ENCODE peak calls at places on chromosomes 7 and 10, in four cellular contexts. C is WTC11, G is K562, X is HepG2. Z is an unnamed sample.

GRCh38 chr10:110793128-110793812 is 78.5 kb upstream of the PDCD4 start:
- DNase-seq in X (no peak), C (no peak), G (no peak), Z (no peak)

GRCh38 chr7:881441-882234 is 5.3 kb downstream of the GET4 start:
- DNase-seq in C (no peak), X (no peak), G (no peak), Z (no peak)

GRCh38 chr7:47654672-47655340 is 72.9 kb upstream of the TNS3 start:
- DNase-seq in C (no peak), G (no peak), X (no peak), Z (no peak)

GRCh38 chr7:124246262-124246863 is 213.5 kb upstream of the TMEM229A start:
- DNase-seq in G (no peak), X (peak; percentile 44), C (no peak), Z (no peak)

GRCh38 chr10:90935581-90936292 is 14.8 kb upstream of the ANKRD1 start:
- DNase-seq in X (no peak), C (no peak), G (no peak), Z (no peak)

GRCh38 chr10:46553238-46554049 is 3.0 kb downstream of the GPRIN2 start:
- DNase-seq in X (no peak), G (no peak), C (peak; percentile 8), Z (no peak)

GRCh38 chr10:114071188-114071587 is 27.5 kb downstream of the ADRB1 start:
- DNase-seq in G (no peak), C (no peak), X (no peak), Z (no peak)

GRCh38 chr10:31004611-31005193 is 27.0 kb downstream of the ZNF438 start:
- DNase-seq in X (no peak), G (no peak), C (no peak), Z (no peak)

GRCh38 chr7:29190349-29191045 is 4.1 kb upstream of the CHN2 start:
- DNase-seq in C (no peak), X (peak; percentile 94), G (no peak), Z (no peak)

GRCh38 chr10:129033354-129033729 is 433.7 kb upstream of the MGMT start:
- DNase-seq in G (no peak), C (no peak), X (no peak), Z (no peak)

GRCh38 chr7:88628363-88629085 is 131.0 kb upstream of the ZNF804B start:
- DNase-seq in G (no peak), C (no peak), X (no peak), Z (no peak)

GRCh38 chr7:69395072-69395714 is 203.1 kb upstream of the AUTS2 start:
- DNase-seq in C (no peak), G (no peak), X (no peak), Z (no peak)

GRCh38 chr7:126840869-126841268 is 411.9 kb downstream of the GRM8 start:
- DNase-seq in C (no peak), X (no peak), G (no peak), Z (no peak)

GRCh38 chr7:6340241-6340640 is 67.8 kb upstream of the CYTH3 start:
- DNase-seq in C (no peak), X (no peak), G (no peak), Z (no peak)

GRCh38 chr7:127943541-127944521 is 87.4 kb downstream of the LRRC4 start:
- DNase-seq in X (no peak), G (no peak), C (no peak), Z (no peak)

GRCh38 chr10:22801759-22802158 is 87.4 kb upstream of the PIP4K2A start:
- DNase-seq in C (no peak), G (no peak), X (no peak), Z (no peak)

GRCh38 chr7:53596230-53596629 is 560.8 kb downstream of the POM121L12 start:
- DNase-seq in X (no peak), C (no peak), G (no peak), Z (no peak)

DNA sequence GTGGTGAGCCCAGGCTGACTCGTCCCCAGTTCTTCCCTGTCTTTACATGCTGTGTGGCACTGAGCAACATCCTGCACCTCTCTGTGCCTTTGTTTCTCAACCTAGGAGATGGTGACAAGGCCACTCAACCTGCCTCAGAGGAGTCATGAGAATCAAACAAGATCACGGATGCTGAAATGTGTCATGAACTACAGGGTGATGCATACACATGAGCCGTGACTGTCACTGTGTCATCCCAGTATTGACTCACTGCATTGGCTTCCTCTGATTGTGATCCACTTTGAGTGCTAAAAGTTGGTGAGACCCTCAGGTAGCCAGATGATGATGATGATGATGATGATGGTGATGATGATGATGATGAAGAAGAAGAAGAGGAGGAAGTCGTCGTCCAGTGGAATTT is 11.5 kb downstream of the C10orf71 start:
- DNase-seq in X (no peak), G (no peak), C (no peak), Z (no peak)
- TF ChIP-seq ELF4 in X (no peak), G (no peak), C (no peak), Z (no peak)

GRCh38 chr10:21055339-21056135 is 158.4 kb upstream of the NEBL start:
- DNase-seq in X (no peak), C (no peak), G (no peak), Z (no peak)
- TF ChIP-seq ELF4 in X (no peak), C (no peak), G (no peak), Z (no peak)

GRCh38 chr10:44006826-44007225 is 358.1 kb upstream of the ZNF32 start:
- DNase-seq in C (no peak), X (no peak), G (no peak), Z (no peak)

GRCh38 chr10:44010873-44011602 is 362.4 kb upstream of the ZNF32 start:
- DNase-seq in G (no peak), X (no peak), C (no peak), Z (no peak)

GRCh38 chr10:44008917-44009620 is 360.4 kb upstream of the ZNF32 start:
- DNase-seq in G (no peak), C (no peak), X (no peak), Z (no peak)

GRCh38 chr10:44009891-44010290 is 361.2 kb upstream of the ZNF32 start:
- DNase-seq in X (no peak), G (no peak), C (no peak), Z (no peak)

GRCh38 chr10:44008270-44008916 is 359.7 kb upstream of the ZNF32 start:
- DNase-seq in G (no peak), X (no peak), C (no peak), Z (no peak)
- TF ChIP-seq ELF4 in G (no peak), X (no peak), C (no peak), Z (no peak)

DNA sequence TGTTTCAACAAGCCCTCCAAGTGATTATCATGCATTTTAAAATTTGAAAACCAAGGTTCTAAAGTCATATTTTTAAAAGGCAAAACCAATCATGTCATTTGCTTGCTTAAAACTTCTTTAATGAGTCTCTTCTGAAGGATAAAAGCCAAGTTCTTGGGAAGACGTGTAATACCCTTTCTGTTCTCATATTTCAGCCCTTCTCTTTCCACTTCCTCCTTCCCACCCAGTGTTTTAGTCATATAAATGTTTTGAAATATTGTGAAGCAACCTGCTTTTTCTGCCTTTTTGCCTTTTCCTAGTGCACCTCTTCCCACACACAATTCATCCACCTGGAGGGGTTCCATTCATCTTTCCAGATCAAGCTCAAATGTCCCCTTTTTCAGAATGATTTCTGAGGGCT is 211.1 kb upstream of the LRRTM3 start:
- DNase-seq in G (no peak), X (no peak), C (no peak), Z (no peak)
- TF ChIP-seq ELF4 in G (no peak), X (no peak), C (no peak), Z (no peak)

DNA sequence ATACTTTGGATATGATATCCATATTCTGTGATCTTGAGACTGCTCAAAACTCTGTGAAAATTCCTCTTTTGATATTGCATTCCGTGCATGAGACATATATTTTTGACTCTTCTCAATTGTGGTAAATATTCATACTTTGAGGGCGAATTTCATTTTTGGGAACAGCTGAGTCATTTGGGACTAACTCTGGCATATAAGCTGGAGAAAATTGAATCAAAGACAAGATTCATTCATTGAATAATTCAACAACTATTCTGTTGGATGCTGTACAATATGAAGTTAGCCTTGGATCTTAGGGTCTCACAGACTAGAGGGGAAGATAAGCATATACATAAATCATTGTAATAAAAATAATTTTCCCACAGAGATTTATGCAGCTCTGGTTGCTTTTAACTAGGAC is 183.1 kb upstream of the NEBL start:
- DNase-seq in G (no peak), C (no peak), X (no peak), Z (no peak)
- TF ChIP-seq ELF4 in G (no peak), C (no peak), X (no peak), Z (no peak)

GRCh38 chr10:62992145-62992721 is 140.9 kb upstream of the NRBF2 start:
- DNase-seq in C (no peak), G (no peak), X (no peak), Z (no peak)
- TF ChIP-seq ELF4 in C (no peak), G (no peak), X (no peak), Z (no peak)

DNA sequence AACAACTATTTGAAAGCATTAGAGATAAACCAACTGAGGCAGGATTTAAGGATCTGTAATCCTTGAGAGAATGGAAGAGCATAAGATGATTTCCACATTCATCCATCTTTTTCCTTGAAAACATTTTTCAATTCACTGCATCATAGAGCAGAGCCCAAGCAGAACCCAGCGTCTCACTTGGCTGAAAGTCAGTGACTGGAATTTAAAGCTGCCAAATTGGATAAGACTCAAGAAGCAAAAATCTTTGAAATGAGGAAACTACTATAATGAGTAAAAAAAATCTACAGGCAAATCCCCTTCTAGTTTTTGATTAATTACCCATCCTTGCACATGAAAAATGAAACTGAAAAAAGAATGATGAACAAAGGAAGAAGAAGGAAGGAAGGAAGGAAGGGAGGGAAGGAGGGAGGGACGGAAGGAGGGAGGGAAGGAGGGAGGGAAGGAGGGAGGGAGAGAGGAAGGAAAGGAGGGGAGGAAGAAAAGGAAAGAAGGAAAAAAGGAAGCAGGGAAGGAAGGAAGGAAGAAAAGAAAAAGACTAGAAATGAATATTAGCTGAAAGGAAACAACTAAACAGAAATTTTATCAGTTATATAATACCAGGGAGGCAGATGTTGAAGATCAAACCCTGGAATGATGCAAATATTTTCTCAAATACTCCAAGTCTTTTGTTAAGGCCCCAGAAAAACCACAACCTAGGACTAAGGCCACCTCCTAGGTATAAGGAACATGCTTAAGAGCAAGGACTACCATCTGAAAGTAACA is 336.3 kb upstream of the MAGI2 start:
- DNase-seq in X (no peak), G (no peak), C (no peak), Z (no peak)
- TF ChIP-seq ELF4 in X (no peak), G (no peak), C (no peak), Z (no peak)

DNA sequence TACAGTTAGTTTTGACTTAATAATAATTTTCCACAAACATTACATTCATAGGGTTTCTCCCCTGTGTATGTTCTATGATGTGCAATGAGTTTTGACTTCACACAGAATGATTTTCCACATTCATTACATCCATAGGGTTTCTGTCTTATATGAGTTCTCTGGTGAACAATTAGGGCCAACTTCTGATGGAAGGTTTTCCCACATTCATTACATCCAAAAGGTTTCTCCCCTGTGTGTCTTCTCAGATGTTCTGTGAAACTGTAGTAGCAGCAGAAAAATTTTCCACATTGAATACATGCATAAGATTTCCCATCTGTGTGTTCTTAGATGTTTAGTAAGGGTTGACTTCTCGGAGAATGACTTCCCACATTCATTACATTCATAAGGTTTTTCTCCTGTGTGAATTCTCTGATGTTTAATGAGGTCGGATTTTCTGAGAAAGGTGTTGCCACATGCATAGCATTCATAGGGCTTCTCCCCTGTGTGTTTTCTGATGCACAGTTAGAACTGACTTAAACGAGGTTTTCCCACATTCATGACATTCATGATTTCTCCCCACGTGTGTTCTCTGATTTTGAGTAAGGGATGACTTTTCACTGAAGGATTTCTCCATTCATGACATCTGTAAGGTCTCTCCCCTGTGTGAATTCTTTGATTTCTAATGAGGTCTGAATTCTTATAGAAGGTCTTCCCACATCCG is 118.5 kb downstream of the ZNF33B start:
- DNase-seq in C (no peak), X (no peak), G (no peak), Z (no peak)
- TF ChIP-seq ELF4 in C (no peak), X (no peak), G (no peak), Z (no peak)

Z was measured in HEK293T.